ENCODE peak calls at places on chromosomes 12 and 14, in ten cellular contexts. L is CD8-positive, alpha-beta T cell; M is tibial artery; D is heart right ventricle; X is IMR-90; E is pancreas; Z is heart left ventricle; P is ovary; S is psoas muscle; B is esophagus muscularis mucosa. I is an unnamed sample.
A peak's percentile ranks its signal among the peaks of the same experiment; 100 is the strongest.

GRCh38 chr12:38956337-38956736 is 50.9 kb upstream of the CPNE8 start:
- DNase-seq in D (no peak), S (no peak), P (no peak), M (no peak), E (no peak), X (no peak), L (no peak), B (no peak), Z (no peak), I (no peak)

GRCh38 chr14:72745991-72746980 is 147.6 kb downstream of the DPF3 start:
- DNase-seq in D (no peak), B (peak; percentile 84), S (peak; percentile 50), M (no peak), E (no peak), Z (no peak), P (no peak), X (peak; percentile 84), L (no peak), I (peak; percentile 24)

GRCh38 chr14:35409595-35409994 is 5.0 kb upstream of the NFKBIA start:
- DNase-seq in Z (no peak), X (no peak), M (no peak), P (no peak), L (no peak), B (no peak), S (no peak), E (no peak), D (no peak), I (no peak)

GRCh38 chr12:121167232-121167820 is 34.6 kb downstream of the P2RX7 start:
- DNase-seq in E (no peak), P (no peak), M (no peak), D (no peak), X (no peak), B (no peak), Z (no peak), S (no peak), L (no peak), I (no peak)

GRCh38 chr12:93127582-93128331 is 198.7 kb upstream of the EEA1 start:
- DNase-seq in Z (peak; percentile 77), S (peak; percentile 41), X (peak; percentile 92), E (no peak), P (peak; percentile 88), L (no peak), M (peak; percentile 84), B (peak; percentile 94), D (peak; percentile 82), I (peak; percentile 81)

GRCh38 chr12:113222730-113223531 is 1.7 kb downstream of the TPCN1 start:
- DNase-seq in Z (peak; percentile 77), D (peak; percentile 82), E (peak; percentile 84), L (no peak), S (peak; percentile 66), X (peak; percentile 92), P (peak; percentile 74), B (no peak), M (peak; percentile 87), I (peak; percentile 72)

GRCh38 chr14:104087505-104087904 is 2.0 kb downstream of the ASPG start:
- DNase-seq in S (peak; percentile 13), E (peak; percentile 71), M (no peak), D (no peak), P (peak; percentile 23), B (no peak), L (no peak), Z (no peak), X (no peak), I (no peak)

GRCh38 chr12:42792265-42792664 is 202.7 kb upstream of the PRICKLE1 start:
- DNase-seq in D (no peak), X (no peak), Z (no peak), L (no peak), E (no peak), B (no peak), M (no peak), P (no peak), S (no peak), I (no peak)

GRCh38 chr14:20632448-20632830 is 9.1 kb downstream of the OR6S1 start:
- DNase-seq in X (no peak), S (no peak), E (no peak), B (no peak), Z (no peak), D (no peak), P (no peak), M (no peak), L (no peak), I (no peak)

GRCh38 chr12:7667025-7667575 is 1.4 kb upstream of the APOBEC1 start:
- DNase-seq in X (no peak), E (no peak), S (no peak), B (no peak), D (no peak), Z (no peak), L (no peak), P (no peak), M (no peak), I (no peak)

DNA sequence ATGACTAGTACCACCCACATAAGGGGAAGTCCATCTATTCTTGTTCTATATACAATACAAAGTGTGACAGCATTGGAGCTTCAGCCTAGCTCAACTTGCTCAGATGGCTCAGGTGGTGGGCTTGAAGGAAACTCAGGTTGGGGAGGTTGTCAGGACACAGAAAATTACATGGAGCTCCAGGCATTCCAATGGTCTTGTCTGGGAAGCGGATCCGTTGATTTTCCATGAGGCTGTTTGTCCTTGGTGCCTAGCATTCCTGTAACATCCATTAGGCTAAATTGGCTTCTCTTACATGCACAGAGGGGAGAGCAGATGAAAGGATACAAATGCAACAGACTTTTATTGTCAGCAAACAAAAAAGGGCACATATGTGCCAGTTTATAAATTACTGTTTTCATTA is 75.5 kb upstream of the OTX2 start:
- DNase-seq in P (no peak), B (no peak), D (no peak), X (no peak), M (no peak), E (no peak), L (no peak), Z (no peak), S (no peak), I (no peak)
- H3K27ac ChIP-seq in P (no peak overlapping the region), B (no peak overlapping the region), D (no peak overlapping the region), X (no peak overlapping the region), M (no peak overlapping the region), E (no peak overlapping the region), L (no peak overlapping the region), Z (no peak overlapping the region), S (no peak overlapping the region), I (no peak overlapping the region)

GRCh38 chr12:535396-535795 is 75.7 kb downstream of the B4GALNT3 start:
- DNase-seq in M (no peak), Z (no peak), P (no peak), D (no peak), E (no peak), S (no peak), X (no peak), L (no peak), B (no peak), I (no peak)
- TF ChIP-seq CTCF in M (no peak), Z (no peak), P (no peak), D (no peak), E (no peak), S (no peak), X (no peak), L (no peak), B (no peak), I (no peak)

DNA sequence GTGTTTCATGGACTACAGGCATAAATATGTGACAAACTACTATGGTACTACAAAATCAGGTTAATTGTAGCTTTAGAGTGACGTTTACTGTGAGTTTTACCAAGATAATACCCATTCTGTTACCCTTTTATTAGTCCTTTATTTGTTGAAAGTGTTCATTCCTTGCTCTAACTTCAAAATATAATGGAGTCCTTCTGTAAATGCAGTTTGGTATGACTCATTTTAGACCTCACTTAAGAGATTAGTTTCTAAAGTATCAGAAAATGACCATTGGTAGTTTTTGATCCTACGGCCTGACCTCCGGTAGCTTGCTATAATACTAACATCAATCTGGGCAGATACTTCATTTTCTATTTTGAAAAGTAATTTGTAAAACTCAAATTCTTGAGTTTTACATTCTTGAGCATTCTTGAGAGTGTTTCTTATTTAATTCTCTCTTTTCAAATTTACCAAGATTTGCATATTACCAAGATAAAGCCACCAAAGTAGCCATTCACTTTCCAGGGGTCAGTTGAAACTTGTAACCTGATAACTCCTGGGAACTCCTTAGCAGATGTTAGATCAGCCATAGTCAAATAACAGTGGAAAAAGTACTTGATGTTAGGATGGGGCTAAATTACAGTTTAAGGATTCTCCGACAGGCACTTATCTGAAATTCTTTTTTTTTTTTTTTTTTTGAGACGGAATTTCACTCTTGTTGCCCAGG is 4.2 kb downstream of the HSPA2 start:
- DNase-seq in Z (no peak), B (no peak), X (peak; percentile 39), S (no peak), E (no peak), M (no peak), P (no peak), L (no peak), D (no peak), I (no peak)
- H3K4me3 ChIP-seq in Z (no peak overlapping the region), B (peak overlapping the region; percentile 70), X (no peak overlapping the region), S (peak overlapping the region; percentile 81), E (no peak overlapping the region), M (no peak overlapping the region), P (no peak overlapping the region), L (no peak overlapping the region), D (no peak overlapping the region), I (no peak overlapping the region)

GRCh38 chr12:124448241-124448954 is 119.0 kb downstream of the NCOR2 start:
- DNase-seq in Z (no peak), B (no peak), E (peak; percentile 41), P (no peak), D (no peak), M (no peak), S (no peak), L (no peak), X (no peak), I (no peak)

GRCh38 chr12:124451016-124451415 is 116.4 kb downstream of the NCOR2 start:
- DNase-seq in Z (no peak), B (no peak), S (no peak), E (peak; percentile 48), D (no peak), P (no peak), M (no peak), L (no peak), X (no peak), I (no peak)

GRCh38 chr12:124450376-124450750 is 117.0 kb downstream of the NCOR2 start:
- DNase-seq in P (no peak), E (peak; percentile 53), L (no peak), S (no peak), M (no peak), D (no peak), X (no peak), B (no peak), Z (no peak), I (no peak)

GRCh38 chr12:124449623-124450375 is 117.6 kb downstream of the NCOR2 start:
- DNase-seq in L (no peak), B (no peak), D (no peak), Z (no peak), M (no peak), X (no peak), P (no peak), S (no peak), E (peak; percentile 47), I (no peak)

DNA sequence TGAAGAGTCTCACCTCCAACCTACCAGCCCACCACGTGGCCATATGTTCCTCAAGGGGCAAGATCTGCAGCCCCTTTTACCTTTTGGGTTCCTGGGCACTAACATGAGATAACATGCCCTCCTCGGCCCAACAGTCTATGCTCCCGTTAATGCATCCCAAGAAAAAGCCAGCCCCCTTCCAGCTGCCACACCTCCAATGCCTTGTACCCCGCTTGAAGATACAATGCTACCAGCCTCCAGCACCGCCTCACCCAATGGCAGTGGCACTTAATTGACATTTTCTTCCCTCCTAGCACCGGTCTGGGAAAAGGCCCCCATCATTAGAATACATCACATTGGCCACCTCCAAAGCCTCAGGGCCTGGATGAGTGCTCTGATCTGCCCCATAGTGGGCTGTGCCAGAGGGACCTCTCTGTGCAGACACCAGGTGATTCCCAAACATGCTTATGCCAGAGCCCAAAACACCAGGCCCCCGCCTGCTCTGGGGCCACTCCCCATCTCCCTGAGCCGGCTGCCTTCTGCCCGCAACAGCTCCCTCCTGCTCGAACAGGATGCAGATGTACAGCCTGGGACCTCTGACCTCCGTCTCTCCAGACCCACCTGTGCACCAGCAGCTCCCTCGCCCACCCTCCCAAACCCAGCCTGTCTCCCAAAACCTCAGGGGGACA is 118.3 kb downstream of the NCOR2 start:
- DNase-seq in E (peak; percentile 24), X (no peak), L (no peak), B (no peak), Z (no peak), P (no peak), S (no peak), D (no peak), M (no peak), I (no peak)
- H3K27ac ChIP-seq in E (no peak overlapping the region), X (no peak overlapping the region), L (no peak overlapping the region), B (no peak overlapping the region), Z (no peak overlapping the region), P (no peak overlapping the region), S (no peak overlapping the region), D (no peak overlapping the region), M (no peak overlapping the region), I (no peak overlapping the region)